ENCODE peak calls at places on chromosomes 13 and 19, in nine cellular contexts. One of them, this sample, is unnamed.

GRCh38 chr13:38398810-38399493 is 49.3 kb downstream of the UFM1 start:
- DNase-seq in stimulated activated CD4-positive, alpha-beta T cell treated with anti-CD3 and anti-CD28 coated beads, Interleukin-4, amount 100 ng/mL, for 4 hours: no peak
- DNase-seq in amniotic epithelial cell: peak; percentile 72
- DNase-seq in activated CD4-positive, alpha-beta T cell treated with anti-CD3 and anti-CD28 coated beads for 4 hours: no peak
- DNase-seq in right cardiac atrium: no peak
- DNase-seq in activated CD8-positive, alpha-beta memory T cell treated with anti-CD3 and anti-CD28 coated beads, Interleukin-2, amount 10 ng/mL, durations not matched to agents 7 days and 5 days: no peak
- DNase-seq in AG04450: no peak
- DNase-seq in hypothalamus: no peak
- DNase-seq in effector CD4-positive, alpha-beta T cell: no peak
- DNase-seq in this sample: no peak

GRCh38 chr13:75537401-75538365 is at the start of gene COMMD6:
- DNase-seq in stimulated activated CD4-positive, alpha-beta T cell treated with anti-CD3 and anti-CD28 coated beads, Interleukin-4, amount 100 ng/mL, for 4 hours: peak; percentile 63
- DNase-seq in amniotic epithelial cell: peak; percentile 79
- DNase-seq in activated CD4-positive, alpha-beta T cell treated with anti-CD3 and anti-CD28 coated beads for 4 hours: peak; percentile 63
- DNase-seq in right cardiac atrium: peak; percentile 90
- DNase-seq in activated CD8-positive, alpha-beta memory T cell treated with anti-CD3 and anti-CD28 coated beads, Interleukin-2, amount 10 ng/mL, durations not matched to agents 7 days and 5 days: peak; percentile 78
- DNase-seq in AG04450: peak; percentile 96
- DNase-seq in hypothalamus: peak; percentile 38
- DNase-seq in effector CD4-positive, alpha-beta T cell: peak; percentile 55
- DNase-seq in this sample: peak; percentile 80

GRCh38 chr19:7904074-7905020 is 670 bp downstream of the MAP2K7 start:
- DNase-seq in stimulated activated CD4-positive, alpha-beta T cell treated with anti-CD3 and anti-CD28 coated beads, Interleukin-4, amount 100 ng/mL, for 4 hours: no peak
- DNase-seq in amniotic epithelial cell: no peak
- DNase-seq in activated CD4-positive, alpha-beta T cell treated with anti-CD3 and anti-CD28 coated beads for 4 hours: no peak
- DNase-seq in right cardiac atrium: peak; percentile 89
- DNase-seq in activated CD8-positive, alpha-beta memory T cell treated with anti-CD3 and anti-CD28 coated beads, Interleukin-2, amount 10 ng/mL, durations not matched to agents 7 days and 5 days: peak; percentile 85
- DNase-seq in AG04450: no peak
- DNase-seq in hypothalamus: no peak
- DNase-seq in effector CD4-positive, alpha-beta T cell: peak; percentile 70
- DNase-seq in this sample: no peak

GRCh38 chr13:109785141-109785891 is 1.1 kb downstream of the IRS2 start:
- DNase-seq in stimulated activated CD4-positive, alpha-beta T cell treated with anti-CD3 and anti-CD28 coated beads, Interleukin-4, amount 100 ng/mL, for 4 hours: peak; percentile 40
- DNase-seq in amniotic epithelial cell: peak; percentile 76
- DNase-seq in activated CD4-positive, alpha-beta T cell treated with anti-CD3 and anti-CD28 coated beads for 4 hours: no peak
- DNase-seq in right cardiac atrium: peak; percentile 74
- DNase-seq in activated CD8-positive, alpha-beta memory T cell treated with anti-CD3 and anti-CD28 coated beads, Interleukin-2, amount 10 ng/mL, durations not matched to agents 7 days and 5 days: peak; percentile 48
- DNase-seq in AG04450: no peak
- DNase-seq in hypothalamus: no peak
- DNase-seq in effector CD4-positive, alpha-beta T cell: peak; percentile 26
- DNase-seq in this sample: peak; percentile 55

GRCh38 chr13:29125934-29126424 is 305.8 kb downstream of the MTUS2 start:
- DNase-seq in stimulated activated CD4-positive, alpha-beta T cell treated with anti-CD3 and anti-CD28 coated beads, Interleukin-4, amount 100 ng/mL, for 4 hours: no peak
- DNase-seq in amniotic epithelial cell: no peak
- DNase-seq in activated CD4-positive, alpha-beta T cell treated with anti-CD3 and anti-CD28 coated beads for 4 hours: no peak
- DNase-seq in right cardiac atrium: no peak
- DNase-seq in activated CD8-positive, alpha-beta memory T cell treated with anti-CD3 and anti-CD28 coated beads, Interleukin-2, amount 10 ng/mL, durations not matched to agents 7 days and 5 days: no peak
- DNase-seq in AG04450: no peak
- DNase-seq in hypothalamus: no peak
- DNase-seq in effector CD4-positive, alpha-beta T cell: no peak
- DNase-seq in this sample: no peak

GRCh38 chr13:113110852-113111315 is 5.3 kb downstream of the F7 start:
- DNase-seq in stimulated activated CD4-positive, alpha-beta T cell treated with anti-CD3 and anti-CD28 coated beads, Interleukin-4, amount 100 ng/mL, for 4 hours: peak; percentile 13
- DNase-seq in amniotic epithelial cell: no peak
- DNase-seq in activated CD4-positive, alpha-beta T cell treated with anti-CD3 and anti-CD28 coated beads for 4 hours: peak; percentile 14
- DNase-seq in right cardiac atrium: peak; percentile 42
- DNase-seq in activated CD8-positive, alpha-beta memory T cell treated with anti-CD3 and anti-CD28 coated beads, Interleukin-2, amount 10 ng/mL, durations not matched to agents 7 days and 5 days: no peak
- DNase-seq in AG04450: no peak
- DNase-seq in hypothalamus: no peak
- DNase-seq in effector CD4-positive, alpha-beta T cell: no peak
- DNase-seq in this sample: no peak

GRCh38 chr19:50184196-50184595 is 19.2 kb upstream of the MYH14 start:
- DNase-seq in stimulated activated CD4-positive, alpha-beta T cell treated with anti-CD3 and anti-CD28 coated beads, Interleukin-4, amount 100 ng/mL, for 4 hours: no peak
- DNase-seq in amniotic epithelial cell: no peak
- DNase-seq in activated CD4-positive, alpha-beta T cell treated with anti-CD3 and anti-CD28 coated beads for 4 hours: no peak
- DNase-seq in right cardiac atrium: no peak
- DNase-seq in activated CD8-positive, alpha-beta memory T cell treated with anti-CD3 and anti-CD28 coated beads, Interleukin-2, amount 10 ng/mL, durations not matched to agents 7 days and 5 days: no peak
- DNase-seq in AG04450: no peak
- DNase-seq in hypothalamus: no peak
- DNase-seq in effector CD4-positive, alpha-beta T cell: no peak
- DNase-seq in this sample: no peak

GRCh38 chr13:98869408-98870090 is 108.3 kb downstream of the DOCK9 start:
- DNase-seq in stimulated activated CD4-positive, alpha-beta T cell treated with anti-CD3 and anti-CD28 coated beads, Interleukin-4, amount 100 ng/mL, for 4 hours: no peak
- DNase-seq in amniotic epithelial cell: peak; percentile 24
- DNase-seq in activated CD4-positive, alpha-beta T cell treated with anti-CD3 and anti-CD28 coated beads for 4 hours: no peak
- DNase-seq in right cardiac atrium: peak; percentile 59
- DNase-seq in activated CD8-positive, alpha-beta memory T cell treated with anti-CD3 and anti-CD28 coated beads, Interleukin-2, amount 10 ng/mL, durations not matched to agents 7 days and 5 days: no peak
- DNase-seq in AG04450: no peak
- DNase-seq in hypothalamus: no peak
- DNase-seq in effector CD4-positive, alpha-beta T cell: no peak
- DNase-seq in this sample: peak; percentile 28

GRCh38 chr19:31352782-31353651 is 3.8 kb upstream of the TSHZ3 start:
- DNase-seq in stimulated activated CD4-positive, alpha-beta T cell treated with anti-CD3 and anti-CD28 coated beads, Interleukin-4, amount 100 ng/mL, for 4 hours: no peak
- DNase-seq in amniotic epithelial cell: no peak
- DNase-seq in activated CD4-positive, alpha-beta T cell treated with anti-CD3 and anti-CD28 coated beads for 4 hours: no peak
- DNase-seq in right cardiac atrium: no peak
- DNase-seq in activated CD8-positive, alpha-beta memory T cell treated with anti-CD3 and anti-CD28 coated beads, Interleukin-2, amount 10 ng/mL, durations not matched to agents 7 days and 5 days: no peak
- DNase-seq in AG04450: no peak
- DNase-seq in hypothalamus: no peak
- DNase-seq in effector CD4-positive, alpha-beta T cell: no peak
- DNase-seq in this sample: no peak

GRCh38 chr19:6065685-6066365 is 44.5 kb downstream of the RFX2 start:
- DNase-seq in stimulated activated CD4-positive, alpha-beta T cell treated with anti-CD3 and anti-CD28 coated beads, Interleukin-4, amount 100 ng/mL, for 4 hours: peak; percentile 36
- DNase-seq in amniotic epithelial cell: peak; percentile 85
- DNase-seq in activated CD4-positive, alpha-beta T cell treated with anti-CD3 and anti-CD28 coated beads for 4 hours: peak; percentile 64
- DNase-seq in right cardiac atrium: no peak
- DNase-seq in activated CD8-positive, alpha-beta memory T cell treated with anti-CD3 and anti-CD28 coated beads, Interleukin-2, amount 10 ng/mL, durations not matched to agents 7 days and 5 days: peak; percentile 51
- DNase-seq in AG04450: no peak
- DNase-seq in hypothalamus: no peak
- DNase-seq in effector CD4-positive, alpha-beta T cell: peak; percentile 43
- DNase-seq in this sample: peak; percentile 43

GRCh38 chr19:7292352-7292949 is 1.8 kb downstream of the INSR start:
- DNase-seq in stimulated activated CD4-positive, alpha-beta T cell treated with anti-CD3 and anti-CD28 coated beads, Interleukin-4, amount 100 ng/mL, for 4 hours: no peak
- DNase-seq in amniotic epithelial cell: no peak
- DNase-seq in activated CD4-positive, alpha-beta T cell treated with anti-CD3 and anti-CD28 coated beads for 4 hours: no peak
- DNase-seq in right cardiac atrium: no peak
- DNase-seq in activated CD8-positive, alpha-beta memory T cell treated with anti-CD3 and anti-CD28 coated beads, Interleukin-2, amount 10 ng/mL, durations not matched to agents 7 days and 5 days: no peak
- DNase-seq in AG04450: no peak
- DNase-seq in hypothalamus: no peak
- DNase-seq in effector CD4-positive, alpha-beta T cell: no peak
- DNase-seq in this sample: no peak

GRCh38 chr13:60584976-60585375 is 188.0 kb downstream of the TDRD3 start:
- DNase-seq in stimulated activated CD4-positive, alpha-beta T cell treated with anti-CD3 and anti-CD28 coated beads, Interleukin-4, amount 100 ng/mL, for 4 hours: no peak
- DNase-seq in amniotic epithelial cell: peak; percentile 19
- DNase-seq in activated CD4-positive, alpha-beta T cell treated with anti-CD3 and anti-CD28 coated beads for 4 hours: no peak
- DNase-seq in right cardiac atrium: no peak
- DNase-seq in activated CD8-positive, alpha-beta memory T cell treated with anti-CD3 and anti-CD28 coated beads, Interleukin-2, amount 10 ng/mL, durations not matched to agents 7 days and 5 days: no peak
- DNase-seq in AG04450: no peak
- DNase-seq in hypothalamus: no peak
- DNase-seq in effector CD4-positive, alpha-beta T cell: no peak
- DNase-seq in this sample: no peak

GRCh38 chr19:17807731-17808316 is 12.9 kb downstream of the B3GNT3 start:
- DNase-seq in stimulated activated CD4-positive, alpha-beta T cell treated with anti-CD3 and anti-CD28 coated beads, Interleukin-4, amount 100 ng/mL, for 4 hours: no peak
- DNase-seq in amniotic epithelial cell: no peak
- DNase-seq in activated CD4-positive, alpha-beta T cell treated with anti-CD3 and anti-CD28 coated beads for 4 hours: no peak
- DNase-seq in right cardiac atrium: no peak
- DNase-seq in activated CD8-positive, alpha-beta memory T cell treated with anti-CD3 and anti-CD28 coated beads, Interleukin-2, amount 10 ng/mL, durations not matched to agents 7 days and 5 days: peak; percentile 53
- DNase-seq in AG04450: no peak
- DNase-seq in hypothalamus: no peak
- DNase-seq in effector CD4-positive, alpha-beta T cell: no peak
- DNase-seq in this sample: no peak

GRCh38 chr13:29801737-29802305 is 48.6 kb downstream of the UBL3 start:
- DNase-seq in stimulated activated CD4-positive, alpha-beta T cell treated with anti-CD3 and anti-CD28 coated beads, Interleukin-4, amount 100 ng/mL, for 4 hours: no peak
- DNase-seq in amniotic epithelial cell: peak; percentile 40
- DNase-seq in activated CD4-positive, alpha-beta T cell treated with anti-CD3 and anti-CD28 coated beads for 4 hours: no peak
- DNase-seq in right cardiac atrium: peak; percentile 9
- DNase-seq in activated CD8-positive, alpha-beta memory T cell treated with anti-CD3 and anti-CD28 coated beads, Interleukin-2, amount 10 ng/mL, durations not matched to agents 7 days and 5 days: no peak
- DNase-seq in AG04450: no peak
- DNase-seq in hypothalamus: no peak
- DNase-seq in effector CD4-positive, alpha-beta T cell: no peak
- DNase-seq in this sample: no peak

GRCh38 chr13:110450941-110451340 is 110.6 kb downstream of the RAB20 start:
- DNase-seq in stimulated activated CD4-positive, alpha-beta T cell treated with anti-CD3 and anti-CD28 coated beads, Interleukin-4, amount 100 ng/mL, for 4 hours: no peak
- DNase-seq in amniotic epithelial cell: no peak
- DNase-seq in activated CD4-positive, alpha-beta T cell treated with anti-CD3 and anti-CD28 coated beads for 4 hours: no peak
- DNase-seq in right cardiac atrium: no peak
- DNase-seq in activated CD8-positive, alpha-beta memory T cell treated with anti-CD3 and anti-CD28 coated beads, Interleukin-2, amount 10 ng/mL, durations not matched to agents 7 days and 5 days: no peak
- DNase-seq in AG04450: no peak
- DNase-seq in hypothalamus: no peak
- DNase-seq in effector CD4-positive, alpha-beta T cell: no peak
- DNase-seq in this sample: no peak

GRCh38 chr13:106176103-106176502 is 359.4 kb downstream of the EFNB2 start:
- DNase-seq in stimulated activated CD4-positive, alpha-beta T cell treated with anti-CD3 and anti-CD28 coated beads, Interleukin-4, amount 100 ng/mL, for 4 hours: no peak
- DNase-seq in amniotic epithelial cell: peak; percentile 87
- DNase-seq in activated CD4-positive, alpha-beta T cell treated with anti-CD3 and anti-CD28 coated beads for 4 hours: no peak
- DNase-seq in right cardiac atrium: no peak
- DNase-seq in activated CD8-positive, alpha-beta memory T cell treated with anti-CD3 and anti-CD28 coated beads, Interleukin-2, amount 10 ng/mL, durations not matched to agents 7 days and 5 days: no peak
- DNase-seq in AG04450: no peak
- DNase-seq in hypothalamus: no peak
- DNase-seq in effector CD4-positive, alpha-beta T cell: no peak
- DNase-seq in this sample: no peak

GRCh38 chr13:47256618-47257017 is 359.8 kb upstream of the HTR2A start:
- DNase-seq in stimulated activated CD4-positive, alpha-beta T cell treated with anti-CD3 and anti-CD28 coated beads, Interleukin-4, amount 100 ng/mL, for 4 hours: no peak
- DNase-seq in amniotic epithelial cell: peak; percentile 65
- DNase-seq in activated CD4-positive, alpha-beta T cell treated with anti-CD3 and anti-CD28 coated beads for 4 hours: no peak
- DNase-seq in right cardiac atrium: no peak
- DNase-seq in activated CD8-positive, alpha-beta memory T cell treated with anti-CD3 and anti-CD28 coated beads, Interleukin-2, amount 10 ng/mL, durations not matched to agents 7 days and 5 days: no peak
- DNase-seq in AG04450: peak; percentile 42
- DNase-seq in hypothalamus: no peak
- DNase-seq in effector CD4-positive, alpha-beta T cell: no peak
- DNase-seq in this sample: no peak

GRCh38 chr13:65768545-65768944 is 1461.6 kb downstream of the PCDH9 start:
- DNase-seq in stimulated activated CD4-positive, alpha-beta T cell treated with anti-CD3 and anti-CD28 coated beads, Interleukin-4, amount 100 ng/mL, for 4 hours: no peak
- DNase-seq in amniotic epithelial cell: no peak
- DNase-seq in activated CD4-positive, alpha-beta T cell treated with anti-CD3 and anti-CD28 coated beads for 4 hours: no peak
- DNase-seq in right cardiac atrium: no peak
- DNase-seq in activated CD8-positive, alpha-beta memory T cell treated with anti-CD3 and anti-CD28 coated beads, Interleukin-2, amount 10 ng/mL, durations not matched to agents 7 days and 5 days: no peak
- DNase-seq in AG04450: no peak
- DNase-seq in hypothalamus: no peak
- DNase-seq in effector CD4-positive, alpha-beta T cell: no peak
- DNase-seq in this sample: no peak

GRCh38 chr13:109141716-109142115 is 512.3 kb downstream of the MYO16 start:
- DNase-seq in stimulated activated CD4-positive, alpha-beta T cell treated with anti-CD3 and anti-CD28 coated beads, Interleukin-4, amount 100 ng/mL, for 4 hours: no peak
- DNase-seq in amniotic epithelial cell: no peak
- DNase-seq in activated CD4-positive, alpha-beta T cell treated with anti-CD3 and anti-CD28 coated beads for 4 hours: no peak
- DNase-seq in right cardiac atrium: no peak
- DNase-seq in activated CD8-positive, alpha-beta memory T cell treated with anti-CD3 and anti-CD28 coated beads, Interleukin-2, amount 10 ng/mL, durations not matched to agents 7 days and 5 days: no peak
- DNase-seq in AG04450: no peak
- DNase-seq in hypothalamus: no peak
- DNase-seq in effector CD4-positive, alpha-beta T cell: no peak
- DNase-seq in this sample: no peak

GRCh38 chr13:40863723-40864122 is 74.3 kb downstream of the SLC25A15 start:
- DNase-seq in stimulated activated CD4-positive, alpha-beta T cell treated with anti-CD3 and anti-CD28 coated beads, Interleukin-4, amount 100 ng/mL, for 4 hours: no peak
- DNase-seq in amniotic epithelial cell: no peak
- DNase-seq in activated CD4-positive, alpha-beta T cell treated with anti-CD3 and anti-CD28 coated beads for 4 hours: no peak
- DNase-seq in right cardiac atrium: no peak
- DNase-seq in activated CD8-positive, alpha-beta memory T cell treated with anti-CD3 and anti-CD28 coated beads, Interleukin-2, amount 10 ng/mL, durations not matched to agents 7 days and 5 days: no peak
- DNase-seq in AG04450: no peak
- DNase-seq in hypothalamus: no peak
- DNase-seq in effector CD4-positive, alpha-beta T cell: no peak
- DNase-seq in this sample: no peak

This sample was measured in left ventricle myocardium inferior.